ENCODE peak calls at places on chromosomes 7 and 10, in six cellular contexts. One of them, this sample, is unnamed.

GRCh38 chr10:43401627-43402026 is 7.4 kb downstream of the HNRNPF start:
- DNase-seq in K562: no peak
- DNase-seq in H1: no peak
- DNase-seq in GM12891: no peak
- DNase-seq in GM12878: no peak
- DNase-seq in HepG2: no peak
- DNase-seq in this sample: no peak

GRCh38 chr7:92696584-92696983 is 106.4 kb upstream of the FAM133B start:
- DNase-seq in K562: no peak
- DNase-seq in GM12891: no peak
- DNase-seq in HepG2: no peak
- DNase-seq in GM12878: no peak
- DNase-seq in H1: no peak
- DNase-seq in this sample: no peak

GRCh38 chr7:99133766-99134564 is 9.9 kb downstream of the SMURF1 start:
- DNase-seq in H1: no peak
- DNase-seq in HepG2: no peak
- DNase-seq in GM12878: no peak
- DNase-seq in K562: no peak
- DNase-seq in GM12891: no peak
- DNase-seq in this sample: no peak

GRCh38 chr10:32964261-32964660 is 6.2 kb upstream of the ITGB1 start:
- DNase-seq in GM12878: no peak
- DNase-seq in HepG2: no peak
- DNase-seq in GM12891: no peak
- DNase-seq in H1: no peak
- DNase-seq in K562: no peak
- DNase-seq in this sample: no peak

GRCh38 chr7:112431803-112432202 is 18.5 kb upstream of the IFRD1 start:
- DNase-seq in H1: no peak
- DNase-seq in GM12878: no peak
- DNase-seq in HepG2: no peak
- DNase-seq in GM12891: no peak
- DNase-seq in K562: no peak
- DNase-seq in this sample: no peak

GRCh38 chr7:43849069-43849468 is 20.2 kb downstream of the MRPS24 start:
- DNase-seq in K562: no peak
- DNase-seq in H1: no peak
- DNase-seq in GM12878: no peak
- DNase-seq in GM12891: no peak
- DNase-seq in HepG2: no peak
- DNase-seq in this sample: no peak

GRCh38 chr10:5591336-5591824 is 66.6 kb downstream of the CALML3 start:
- DNase-seq in K562: no peak
- DNase-seq in H1: no peak
- DNase-seq in GM12878: no peak
- DNase-seq in HepG2: peak; percentile 63
- DNase-seq in GM12891: no peak
- DNase-seq in this sample: no peak

GRCh38 chr7:151408839-151409554 is 841 bp downstream of the WDR86 start:
- DNase-seq in K562: no peak
- DNase-seq in HepG2: peak; percentile 66
- DNase-seq in H1: peak; percentile 75
- DNase-seq in GM12878: peak; percentile 23
- DNase-seq in GM12891: peak; percentile 50
- DNase-seq in this sample: peak; percentile 22

GRCh38 chr10:12975266-12975665 is 26.2 kb downstream of the CCDC3 start:
- DNase-seq in GM12891: no peak
- DNase-seq in HepG2: no peak
- DNase-seq in K562: peak; percentile 12
- DNase-seq in GM12878: no peak
- DNase-seq in H1: no peak
- DNase-seq in this sample: no peak

GRCh38 chr7:151844080-151844827 is 32.7 kb downstream of the PRKAG2 start:
- DNase-seq in K562: no peak
- DNase-seq in GM12891: no peak
- DNase-seq in H1: no peak
- DNase-seq in HepG2: peak; percentile 90
- DNase-seq in GM12878: no peak
- DNase-seq in this sample: no peak

GRCh38 chr7:158431941-158432347 is 155.7 kb downstream of the PTPRN2 start:
- DNase-seq in K562: peak; percentile 42
- DNase-seq in GM12891: no peak
- DNase-seq in GM12878: no peak
- DNase-seq in H1: no peak
- DNase-seq in HepG2: peak; percentile 28
- DNase-seq in this sample: no peak

GRCh38 chr10:98425511-98426352 is 10.8 kb upstream of the PYROXD2 start:
- DNase-seq in GM12891: peak; percentile 72
- DNase-seq in K562: peak; percentile 62
- DNase-seq in HepG2: peak; percentile 29
- DNase-seq in GM12878: no peak
- DNase-seq in H1: peak; percentile 87
- DNase-seq in this sample: peak; percentile 69

GRCh38 chr7:55209366-55209765 is 155.8 kb upstream of the LANCL2 start:
- DNase-seq in K562: no peak
- DNase-seq in GM12878: no peak
- DNase-seq in GM12891: no peak
- DNase-seq in H1: no peak
- DNase-seq in HepG2: no peak
- DNase-seq in this sample: no peak

GRCh38 chr7:69695998-69696657 is 97.9 kb downstream of the AUTS2 start:
- DNase-seq in HepG2: no peak
- DNase-seq in GM12878: peak; percentile 88
- DNase-seq in K562: no peak
- DNase-seq in H1: no peak
- DNase-seq in GM12891: no peak
- DNase-seq in this sample: peak; percentile 25

GRCh38 chr7:110962374-110962773 is 128.6 kb upstream of the LRRN3 start:
- DNase-seq in HepG2: no peak
- DNase-seq in GM12891: no peak
- DNase-seq in GM12878: no peak
- DNase-seq in K562: no peak
- DNase-seq in H1: no peak
- DNase-seq in this sample: no peak

GRCh38 chr7:129295015-129295423 is 70.2 kb downstream of the AHCYL2 start:
- DNase-seq in H1: no peak
- DNase-seq in GM12878: no peak
- DNase-seq in K562: no peak
- DNase-seq in HepG2: no peak
- DNase-seq in GM12891: no peak
- DNase-seq in this sample: no peak

GRCh38 chr7:46586406-46586805 is 665.3 kb upstream of the IGFBP3 start:
- DNase-seq in H1: no peak
- DNase-seq in K562: no peak
- DNase-seq in GM12891: no peak
- DNase-seq in GM12878: no peak
- DNase-seq in HepG2: no peak
- DNase-seq in this sample: no peak

GRCh38 chr7:71787513-71787912 is 624.6 kb downstream of the CALN1 start:
- DNase-seq in HepG2: no peak
- DNase-seq in K562: peak; percentile 17
- DNase-seq in GM12891: no peak
- DNase-seq in H1: no peak
- DNase-seq in GM12878: no peak
- DNase-seq in this sample: no peak

GRCh38 chr10:124263726-124264125 is 155.0 kb downstream of the OAT start:
- DNase-seq in K562: no peak
- DNase-seq in GM12891: no peak
- DNase-seq in H1: no peak
- DNase-seq in HepG2: no peak
- DNase-seq in GM12878: no peak
- DNase-seq in this sample: no peak

GRCh38 chr10:31467791-31468535 is 148.9 kb downstream of the ZEB1 start:
- DNase-seq in H1: peak; percentile 54
- DNase-seq in HepG2: peak; percentile 61
- DNase-seq in GM12891: no peak
- DNase-seq in GM12878: no peak
- DNase-seq in K562: peak; percentile 3
- DNase-seq in this sample: no peak

GRCh38 chr7:27108390-27109127 is 6.1 kb upstream of the HOXA2 start:
- DNase-seq in GM12891: no peak
- DNase-seq in H1: peak; percentile 76
- DNase-seq in GM12878: no peak
- DNase-seq in HepG2: no peak
- DNase-seq in K562: no peak
- DNase-seq in this sample: no peak
- TF ChIP-seq POLR2AphosphoS5 in GM12891: no peak
- TF ChIP-seq POLR2AphosphoS5 in H1: no peak
- TF ChIP-seq POLR2AphosphoS5 in GM12878: no peak
- TF ChIP-seq POLR2AphosphoS5 in HepG2: no peak
- TF ChIP-seq POLR2AphosphoS5 in K562: no peak
- TF ChIP-seq POLR2AphosphoS5 in this sample: no peak

GRCh38 chr10:51436805-51437204 is 262.6 kb downstream of the CSTF2T start:
- DNase-seq in HepG2: no peak
- DNase-seq in K562: no peak
- DNase-seq in GM12891: no peak
- DNase-seq in H1: no peak
- DNase-seq in GM12878: no peak
- DNase-seq in this sample: no peak

GRCh38 chr10:51430506-51430905 is 268.9 kb downstream of the CSTF2T start:
- DNase-seq in GM12891: no peak
- DNase-seq in H1: no peak
- DNase-seq in K562: no peak
- DNase-seq in GM12878: no peak
- DNase-seq in HepG2: no peak
- DNase-seq in this sample: no peak

GRCh38 chr10:51439645-51440044 is 259.8 kb downstream of the CSTF2T start:
- DNase-seq in GM12878: no peak
- DNase-seq in K562: no peak
- DNase-seq in H1: no peak
- DNase-seq in HepG2: no peak
- DNase-seq in GM12891: no peak
- DNase-seq in this sample: no peak

GRCh38 chr10:51433949-51434348 is 265.4 kb downstream of the CSTF2T start:
- DNase-seq in GM12891: no peak
- DNase-seq in GM12878: no peak
- DNase-seq in HepG2: no peak
- DNase-seq in H1: no peak
- DNase-seq in K562: no peak
- DNase-seq in this sample: no peak
- TF ChIP-seq TAF1 in GM12891: no peak
- TF ChIP-seq TAF1 in GM12878: no peak
- TF ChIP-seq TAF1 in HepG2: no peak
- TF ChIP-seq TAF1 in H1: no peak
- TF ChIP-seq TAF1 in K562: no peak
- TF ChIP-seq TAF1 in this sample: no peak

DNA sequence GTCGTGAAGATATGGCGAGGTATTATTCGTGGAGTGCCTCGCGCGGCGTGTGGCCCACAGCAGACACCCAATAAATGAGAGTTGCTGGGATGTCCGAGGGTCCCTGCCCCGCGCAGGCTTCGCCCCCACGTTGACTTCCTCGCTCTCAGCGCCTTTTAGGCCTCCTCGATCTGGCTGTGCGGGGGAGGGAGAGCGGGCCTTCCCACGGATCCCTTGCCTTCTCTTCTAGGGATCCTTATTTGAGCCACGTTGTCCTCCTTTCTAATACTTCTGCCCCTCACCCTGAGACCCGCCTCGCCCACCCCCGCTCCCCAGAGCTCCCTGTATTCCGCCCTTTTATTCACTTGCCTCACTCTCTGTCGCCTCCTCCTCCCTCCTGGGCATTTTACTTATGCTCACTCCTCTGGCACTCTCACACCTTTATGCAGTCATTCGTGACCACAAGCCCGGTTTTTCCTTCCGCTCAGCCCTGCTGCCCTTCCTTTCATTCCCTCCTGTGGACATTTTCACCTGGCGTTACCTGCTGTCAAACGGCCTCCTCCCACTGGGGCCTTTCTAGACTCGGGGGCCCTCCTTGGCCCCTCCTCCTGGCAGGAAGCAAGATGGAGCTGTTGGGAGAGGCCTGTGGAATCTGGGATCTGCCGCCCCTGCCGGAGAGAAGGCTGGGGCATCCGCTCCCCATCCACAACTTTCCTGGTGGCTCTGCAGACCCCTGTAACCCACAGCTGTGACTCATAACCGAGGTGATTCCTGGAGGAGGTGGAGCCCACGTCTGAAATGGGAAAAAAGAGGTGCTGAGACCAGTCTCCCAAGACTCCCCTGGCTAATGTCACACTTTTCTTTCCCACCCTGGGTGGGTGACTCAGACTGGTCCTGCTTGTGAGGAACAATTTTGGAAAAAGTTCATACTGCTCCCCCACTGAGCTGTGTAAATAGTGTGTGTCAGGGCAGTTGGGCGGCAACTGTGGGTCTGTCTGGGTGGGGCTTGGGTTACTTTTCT is 1.0 kb downstream of the VCL start:
- DNase-seq in GM12878: no peak
- DNase-seq in HepG2: peak; percentile 27
- DNase-seq in K562: peak; percentile 71
- DNase-seq in H1: peak; percentile 68
- DNase-seq in GM12891: no peak
- DNase-seq in this sample: no peak
- TF ChIP-seq POLR2A in GM12878: no peak
- TF ChIP-seq POLR2A in HepG2: no peak
- TF ChIP-seq POLR2A in K562: no peak
- TF ChIP-seq POLR2A in H1: peak; percentile 46
- TF ChIP-seq POLR2A in GM12891: no peak
- TF ChIP-seq POLR2A in this sample: no peak

GRCh38 chr10:88953662-88954061 is 1.1 kb upstream of the ACTA2 start:
- DNase-seq in GM12878: no peak
- DNase-seq in K562: no peak
- DNase-seq in HepG2: no peak
- DNase-seq in GM12891: no peak
- DNase-seq in H1: no peak
- DNase-seq in this sample: no peak

GRCh38 chr10:88949051-88949450 is 3.5 kb downstream of the ACTA2 start:
- DNase-seq in GM12878: no peak
- DNase-seq in K562: no peak
- DNase-seq in H1: no peak
- DNase-seq in HepG2: no peak
- DNase-seq in GM12891: no peak
- DNase-seq in this sample: no peak

GRCh38 chr10:88949912-88950664 is 2.5 kb downstream of the ACTA2 start:
- DNase-seq in K562: no peak
- DNase-seq in H1: no peak
- DNase-seq in GM12878: no peak
- DNase-seq in HepG2: no peak
- DNase-seq in GM12891: no peak
- DNase-seq in this sample: no peak

GRCh38 chr10:88954458-88955083 is 2.0 kb upstream of the ACTA2 start:
- DNase-seq in K562: no peak
- DNase-seq in GM12891: no peak
- DNase-seq in GM12878: no peak
- DNase-seq in H1: no peak
- DNase-seq in HepG2: no peak
- DNase-seq in this sample: no peak

DNA sequence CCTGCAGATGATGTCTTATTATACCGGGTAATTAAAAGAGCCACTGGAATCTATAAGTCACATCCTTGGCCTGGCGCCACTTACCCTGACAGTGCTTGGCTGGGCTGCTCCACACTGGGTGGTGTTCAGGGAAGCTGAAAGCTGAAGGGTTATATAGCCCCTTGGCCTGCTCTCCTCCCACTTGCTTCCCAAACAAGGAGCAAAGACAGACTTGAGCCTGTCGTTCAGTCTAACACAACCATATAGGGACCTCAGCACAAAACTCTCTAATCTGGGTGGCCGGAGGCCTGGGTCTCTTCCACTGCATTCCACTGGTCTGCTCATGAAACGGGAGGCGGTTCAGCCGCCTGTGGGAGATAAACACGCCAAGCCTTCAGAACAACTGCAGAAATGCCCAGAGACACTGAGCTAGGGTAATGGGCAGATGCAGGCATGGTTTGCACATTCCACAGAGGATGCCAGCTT is at the start of gene ACTA2:
- DNase-seq in H1: no peak
- DNase-seq in K562: no peak
- DNase-seq in GM12891: no peak
- DNase-seq in HepG2: no peak
- DNase-seq in GM12878: no peak
- DNase-seq in this sample: no peak
- TF ChIP-seq POLR2AphosphoS5 in H1: no peak
- TF ChIP-seq POLR2AphosphoS5 in K562: no peak
- TF ChIP-seq POLR2AphosphoS5 in GM12891: no peak
- TF ChIP-seq POLR2AphosphoS5 in HepG2: no peak
- TF ChIP-seq POLR2AphosphoS5 in GM12878: no peak
- TF ChIP-seq POLR2AphosphoS5 in this sample: no peak

This sample was measured in GM12892.